ENCODE peak calls at places on chromosomes 5 and 9, in ten cellular contexts. O, V, U, Q, Y, P, S, W, G and E are unnamed samples.

GRCh38 chr5:84286662-84287061 is 98.0 kb downstream of the EDIL3 start:
- DNase-seq in G (no peak), S (no peak), U (no peak), Y (no peak), V (no peak), Q (no peak), P (no peak), W (no peak), O (no peak), E (no peak)

GRCh38 chr9:120531683-120532300 is 48.2 kb downstream of the CDK5RAP2 start:
- DNase-seq in V (peak; percentile 14), S (no peak), Y (no peak), P (peak; percentile 72), U (peak; percentile 30), Q (peak; percentile 27), O (no peak), G (no peak), W (no peak), E (no peak)

GRCh38 chr5:102540251-102540812 is 41.5 kb upstream of the SLCO6A1 start:
- DNase-seq in P (no peak), W (no peak), S (no peak), V (no peak), U (no peak), Q (no peak), O (no peak), G (no peak), Y (no peak), E (no peak)

GRCh38 chr9:78001946-78002731 is 29.5 kb downstream of the GNAQ start:
- DNase-seq in Y (no peak), W (no peak), G (no peak), O (no peak), P (no peak), Q (no peak), V (no peak), S (no peak), U (peak; percentile 80), E (no peak)

GRCh38 chr5:38465045-38465444 is 91.4 kb downstream of the LIFR start:
- DNase-seq in S (no peak), P (no peak), V (no peak), W (no peak), Y (no peak), O (no peak), U (peak; percentile 12), Q (no peak), G (peak; percentile 70), E (no peak)

GRCh38 chr5:177478711-177479646 is 5.5 kb upstream of the DBN1 start:
- DNase-seq in S (no peak), W (peak; percentile 82), P (no peak), U (no peak), Q (no peak), V (peak; percentile 69), Y (peak; percentile 80), G (peak; percentile 97), O (peak; percentile 88), E (peak; percentile 92)

GRCh38 chr5:410911-411517 is 32.0 kb upstream of the EXOC3 start:
- DNase-seq in G (no peak), Y (no peak), Q (no peak), S (no peak), V (no peak), P (no peak), O (no peak), U (no peak), W (no peak), E (no peak)

GRCh38 chr5:78600656-78601452 is 47.7 kb downstream of the LHFPL2 start:
- DNase-seq in P (no peak), W (no peak), S (no peak), V (no peak), Q (no peak), G (no peak), Y (no peak), U (peak; percentile 81), O (no peak), E (no peak)

GRCh38 chr9:133609311-133610098 is at the start of gene FAM163B:
- DNase-seq in U (peak; percentile 22), G (no peak), S (no peak), W (peak; percentile 13), Q (no peak), P (peak; percentile 78), V (no peak), O (peak; percentile 71), Y (no peak), E (no peak)

DNA sequence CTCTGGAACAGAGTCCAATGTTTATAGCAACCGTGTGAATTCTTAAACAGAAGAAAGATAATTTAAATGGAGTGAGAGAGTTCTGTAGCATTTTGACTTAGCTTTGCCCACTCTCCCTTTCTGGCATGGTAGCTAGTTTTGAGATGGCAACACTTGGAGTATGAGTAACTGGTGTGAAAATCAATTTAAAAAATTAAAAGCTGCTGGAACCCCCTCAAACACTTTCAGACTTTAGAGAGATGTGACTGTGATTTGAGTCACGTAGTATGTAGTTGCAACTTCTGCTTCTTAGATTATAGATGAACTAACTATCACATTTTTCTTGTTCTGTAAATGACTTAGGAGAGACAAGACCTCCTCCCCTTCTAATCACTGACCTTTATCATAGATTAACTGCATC is 2309.5 kb upstream of the C9orf72 start:
- DNase-seq in G (no peak), S (no peak), U (no peak), W (no peak), Y (no peak), P (no peak), V (no peak), Q (no peak), O (no peak), E (no peak)
- TF ChIP-seq POLR2AphosphoS5 in G (no peak), S (no peak), U (no peak), W (no peak), Y (no peak), P (no peak), V (no peak), Q (no peak), O (no peak), E (no peak)

DNA sequence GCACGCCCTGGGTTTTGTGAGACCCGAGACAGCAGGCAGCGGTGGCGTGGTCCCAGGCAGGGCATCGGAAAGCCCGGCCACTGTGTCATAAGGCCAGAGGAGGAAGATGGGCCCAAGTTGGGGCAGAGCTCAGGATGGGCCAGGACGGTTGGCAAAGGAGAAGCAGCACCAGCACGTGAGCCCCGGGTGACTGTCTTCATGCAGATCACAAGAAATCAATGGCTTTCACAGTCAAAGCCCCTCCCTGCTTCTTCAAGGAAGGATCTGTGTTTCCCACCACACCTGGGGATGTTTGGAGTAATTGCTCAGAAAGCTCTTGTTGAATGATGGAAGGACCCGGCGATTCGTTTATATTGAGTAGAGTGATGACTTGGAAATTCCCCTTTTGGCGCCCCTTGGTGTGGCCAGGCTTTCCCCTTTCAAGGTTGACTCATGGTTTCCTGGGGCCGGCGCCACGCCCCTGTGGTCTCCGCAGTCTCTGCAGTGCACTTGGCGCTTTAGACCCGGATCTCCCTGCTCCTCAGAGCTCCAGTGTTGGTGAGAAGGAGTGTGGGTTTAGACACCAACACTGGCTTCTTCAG is 52.1 kb downstream of the IL31RA start:
- DNase-seq in W (no peak), U (peak; percentile 26), S (no peak), P (no peak), V (no peak), G (no peak), Y (no peak), O (no peak), Q (no peak), E (no peak)
- H3K4me3 ChIP-seq in W (no peak overlapping the region), U (no peak overlapping the region), S (no peak overlapping the region), P (no peak overlapping the region), V (no peak overlapping the region), G (no peak overlapping the region), Y (no peak overlapping the region), O (no peak overlapping the region), Q (no peak overlapping the region), E (no peak overlapping the region)

GRCh38 chr9:97997330-97998276 is 14.5 kb downstream of the ANP32B start:
- DNase-seq in W (no peak), V (no peak), S (no peak), U (peak; percentile 48), P (no peak), O (no peak), G (no peak), Q (no peak), Y (no peak), E (no peak)
- TF ChIP-seq POLR2AphosphoS5 in W (no peak), V (no peak), S (no peak), U (no peak), P (no peak), O (no peak), G (no peak), Q (no peak), Y (no peak), E (no peak)

DNA sequence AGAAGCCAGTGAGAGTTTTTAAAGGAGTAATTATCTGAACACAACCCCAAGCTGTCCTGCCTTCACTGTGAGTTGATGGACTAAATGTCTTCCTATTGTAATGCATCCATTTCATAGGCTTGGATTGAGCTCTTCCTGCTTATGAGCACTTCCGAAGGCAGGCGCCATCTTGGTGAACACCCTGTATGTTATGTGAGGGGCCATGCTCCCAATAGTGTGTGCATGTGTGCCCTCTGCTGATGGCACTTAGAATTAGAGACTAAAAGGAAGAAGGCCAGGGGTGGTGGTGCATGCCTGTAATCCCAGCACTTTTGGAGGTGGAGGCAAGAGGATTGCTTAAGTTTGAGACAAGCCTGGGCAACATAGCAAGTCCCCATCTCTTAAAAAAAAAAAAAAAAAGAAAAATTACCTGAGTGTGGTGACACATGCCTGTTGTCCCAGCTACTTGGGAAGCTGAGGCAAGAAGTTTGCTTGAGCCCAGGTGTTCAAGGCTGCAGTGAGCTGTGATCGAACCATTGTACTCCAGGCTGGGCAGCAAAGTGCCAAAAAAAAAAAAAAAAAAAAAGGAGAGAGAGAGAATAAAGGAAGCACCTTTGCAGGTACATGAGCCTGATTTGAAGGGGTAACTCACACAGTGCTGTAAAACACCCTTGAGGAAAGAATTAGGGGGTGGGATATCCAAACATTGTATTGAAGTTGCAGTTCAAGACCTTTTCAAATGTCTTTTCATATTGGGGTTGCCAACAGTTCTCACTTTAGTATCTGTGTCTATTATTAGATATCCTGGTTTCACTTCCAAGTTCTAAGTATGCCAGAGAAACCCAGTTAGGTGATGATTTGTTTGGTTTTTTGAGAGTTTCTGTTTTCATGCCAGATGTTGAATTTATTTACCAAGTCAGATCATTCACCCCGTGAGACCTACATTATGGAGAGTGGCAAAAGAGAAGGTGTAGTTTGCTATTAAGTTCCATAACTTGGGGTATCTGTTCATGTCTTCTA is 64.8 kb downstream of the C9orf152 start:
- DNase-seq in W (no peak), V (no peak), G (no peak), S (no peak), P (peak; percentile 59), Q (no peak), U (peak; percentile 26), O (no peak), Y (no peak), E (no peak)
- H3K4me3 ChIP-seq in W (no peak overlapping the region), V (no peak overlapping the region), G (no peak overlapping the region), S (no peak overlapping the region), P (no peak overlapping the region), Q (no peak overlapping the region), U (no peak overlapping the region), O (peak overlapping the region; percentile 9), Y (no peak overlapping the region), E (no peak overlapping the region)